ENCODE peak calls at places on chromosomes 6 and 20, in eight cellular contexts. One of them, this sample, is unnamed. For H3K27me3, the result is how much of the 10 kb centered on the place peaks cover.

GRCh38 chr6:62441182-62441581 is 155.2 kb upstream of the KHDRBS2 start:
- DNase-seq in ovary: no peak
- DNase-seq in GM12878: no peak
- DNase-seq in K562: no peak
- DNase-seq in suprapubic skin: no peak
- DNase-seq in stomach: no peak
- DNase-seq in SK-N-SH: no peak
- DNase-seq in H1: no peak
- DNase-seq in this sample: no peak

GRCh38 chr6:134240664-134241431 is 77.1 kb downstream of the SGK1 start:
- DNase-seq in K562: no peak
- DNase-seq in suprapubic skin: peak
- DNase-seq in ovary: no peak
- DNase-seq in SK-N-SH: no peak
- DNase-seq in stomach: peak
- DNase-seq in H1: no peak
- DNase-seq in GM12878: no peak
- DNase-seq in this sample: peak

GRCh38 chr6:29653452-29654038 is 3.3 kb upstream of the MOG start:
- DNase-seq in H1: no peak
- DNase-seq in K562: peak
- DNase-seq in stomach: peak
- DNase-seq in suprapubic skin: no peak
- DNase-seq in ovary: peak
- DNase-seq in SK-N-SH: peak
- DNase-seq in GM12878: no peak
- DNase-seq in this sample: peak

GRCh38 chr6:46380152-46380807 is 111.0 kb downstream of the RCAN2 start:
- DNase-seq in SK-N-SH: no peak
- DNase-seq in K562: no peak
- DNase-seq in stomach: no peak
- DNase-seq in GM12878: no peak
- DNase-seq in suprapubic skin: no peak
- DNase-seq in ovary: no peak
- DNase-seq in H1: no peak
- DNase-seq in this sample: no peak

GRCh38 chr6:134979142-134979541 is 29.2 kb upstream of the ALDH8A1 start:
- DNase-seq in SK-N-SH: no peak
- DNase-seq in stomach: no peak
- DNase-seq in K562: no peak
- DNase-seq in ovary: no peak
- DNase-seq in GM12878: peak
- DNase-seq in H1: no peak
- DNase-seq in suprapubic skin: no peak
- DNase-seq in this sample: no peak

GRCh38 chr6:41072836-41073202 is at the start of gene NFYA:
- DNase-seq in H1: peak
- DNase-seq in ovary: no peak
- DNase-seq in stomach: peak
- DNase-seq in K562: peak
- DNase-seq in SK-N-SH: peak
- DNase-seq in GM12878: no peak
- DNase-seq in suprapubic skin: no peak
- DNase-seq in this sample: peak

GRCh38 chr6:137304020-137304780 is 85.0 kb upstream of the IFNGR1 start:
- DNase-seq in suprapubic skin: no peak
- DNase-seq in SK-N-SH: no peak
- DNase-seq in K562: no peak
- DNase-seq in H1: no peak
- DNase-seq in stomach: no peak
- DNase-seq in GM12878: no peak
- DNase-seq in ovary: no peak
- DNase-seq in this sample: no peak

GRCh38 chr20:57429579-57430202 is 38.5 kb downstream of the RBM38 start:
- DNase-seq in stomach: no peak
- DNase-seq in K562: no peak
- DNase-seq in SK-N-SH: no peak
- DNase-seq in GM12878: no peak
- DNase-seq in H1: no peak
- DNase-seq in ovary: no peak
- DNase-seq in suprapubic skin: no peak
- DNase-seq in this sample: no peak

GRCh38 chr6:137106183-137106582 is 61.4 kb upstream of the IL20RA start:
- DNase-seq in GM12878: no peak
- DNase-seq in SK-N-SH: no peak
- DNase-seq in stomach: no peak
- DNase-seq in H1: no peak
- DNase-seq in suprapubic skin: no peak
- DNase-seq in K562: no peak
- DNase-seq in ovary: no peak
- DNase-seq in this sample: no peak

GRCh38 chr20:1848378-1848777 is 46.8 kb upstream of the SIRPA start:
- DNase-seq in suprapubic skin: no peak
- DNase-seq in K562: no peak
- DNase-seq in ovary: no peak
- DNase-seq in stomach: no peak
- DNase-seq in H1: no peak
- DNase-seq in SK-N-SH: no peak
- DNase-seq in GM12878: no peak
- DNase-seq in this sample: no peak
- TF ChIP-seq EP300 in suprapubic skin: no peak
- TF ChIP-seq EP300 in K562: no peak
- TF ChIP-seq EP300 in ovary: no peak
- TF ChIP-seq EP300 in stomach: no peak
- TF ChIP-seq EP300 in H1: no peak
- TF ChIP-seq EP300 in SK-N-SH: no peak
- TF ChIP-seq EP300 in GM12878: no peak
- TF ChIP-seq EP300 in this sample: no peak

DNA sequence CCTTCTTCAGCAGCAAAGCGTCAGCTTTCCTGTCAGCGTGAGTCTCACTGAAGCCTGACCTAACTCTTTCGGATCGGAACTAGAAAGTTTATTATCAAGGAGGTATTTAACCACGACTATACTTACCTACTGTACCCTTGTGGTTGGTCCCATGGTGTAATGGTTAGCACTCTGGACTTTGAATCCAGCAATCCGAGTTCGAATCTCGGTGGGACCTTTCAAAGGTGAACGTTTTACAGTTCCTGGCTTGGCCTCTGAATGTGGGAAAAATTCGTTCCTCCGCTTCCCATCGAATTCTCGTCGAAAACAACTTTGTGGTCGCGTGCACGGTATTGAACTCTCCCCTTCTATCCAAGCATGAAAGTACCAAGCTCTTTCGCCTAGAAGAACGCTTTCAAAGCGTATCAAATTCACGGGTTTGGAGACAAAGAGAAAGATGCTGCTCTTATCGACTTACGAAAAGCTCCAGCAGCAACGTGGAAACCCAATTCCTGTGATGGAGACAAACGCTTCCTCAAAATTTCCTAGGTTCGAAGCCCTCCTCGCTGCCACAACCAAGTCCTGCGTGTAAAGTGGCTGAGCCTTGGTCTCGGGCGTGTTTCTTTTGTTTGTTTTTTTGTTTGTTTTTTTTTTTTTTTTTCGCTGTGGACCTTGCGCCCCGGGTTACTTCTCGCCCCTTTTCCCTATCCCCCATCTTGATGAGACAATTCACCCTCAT is 63.7 kb downstream of the GPX5 start:
- DNase-seq in ovary: peak
- DNase-seq in SK-N-SH: peak
- DNase-seq in GM12878: peak
- DNase-seq in K562: no peak
- DNase-seq in suprapubic skin: no peak
- DNase-seq in stomach: no peak
- DNase-seq in H1: peak
- DNase-seq in this sample: peak
- H3K27me3 ChIP-seq in ovary: under half
- H3K27me3 ChIP-seq in SK-N-SH: under half
- H3K27me3 ChIP-seq in GM12878: under half
- H3K27me3 ChIP-seq in K562: under half
- H3K27me3 ChIP-seq in suprapubic skin: half or more
- H3K27me3 ChIP-seq in stomach: under half
- H3K27me3 ChIP-seq in H1: under half
- H3K27me3 ChIP-seq in this sample: half or more

DNA sequence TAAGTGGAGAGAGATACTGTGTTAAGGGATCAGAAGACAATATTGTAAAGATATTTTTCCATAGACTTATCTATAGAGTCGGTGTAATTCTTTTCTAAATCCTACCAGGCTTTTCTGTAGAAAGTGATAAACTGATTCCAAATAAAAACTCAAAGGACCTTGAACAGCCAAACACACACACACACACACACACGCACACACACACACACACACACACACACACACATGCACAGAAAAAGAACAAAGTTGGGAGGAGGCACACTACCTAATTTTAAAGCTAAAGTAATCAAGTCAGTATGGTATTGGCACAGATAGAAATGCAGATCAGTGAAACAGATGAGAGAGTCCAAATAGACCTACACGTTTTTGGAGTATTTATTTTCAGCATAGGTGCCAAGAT is 456.2 kb downstream of the CDC5L start:
- DNase-seq in suprapubic skin: no peak
- DNase-seq in H1: no peak
- DNase-seq in SK-N-SH: no peak
- DNase-seq in K562: no peak
- DNase-seq in stomach: no peak
- DNase-seq in GM12878: no peak
- DNase-seq in ovary: no peak
- DNase-seq in this sample: no peak
- TF ChIP-seq CTCF in suprapubic skin: no peak
- TF ChIP-seq CTCF in H1: no peak
- TF ChIP-seq CTCF in SK-N-SH: no peak
- TF ChIP-seq CTCF in K562: no peak
- TF ChIP-seq CTCF in stomach: no peak
- TF ChIP-seq CTCF in GM12878: no peak
- TF ChIP-seq CTCF in ovary: no peak
- TF ChIP-seq CTCF in this sample: no peak

GRCh38 chr6:156917213-156917612 is 140.0 kb downstream of the ARID1B start:
- DNase-seq in GM12878: no peak
- DNase-seq in K562: no peak
- DNase-seq in suprapubic skin: no peak
- DNase-seq in SK-N-SH: no peak
- DNase-seq in H1: no peak
- DNase-seq in ovary: no peak
- DNase-seq in stomach: no peak
- DNase-seq in this sample: no peak
- TF ChIP-seq EP300 in GM12878: no peak
- TF ChIP-seq EP300 in K562: no peak
- TF ChIP-seq EP300 in suprapubic skin: no peak
- TF ChIP-seq EP300 in SK-N-SH: no peak
- TF ChIP-seq EP300 in H1: no peak
- TF ChIP-seq EP300 in ovary: no peak
- TF ChIP-seq EP300 in stomach: no peak
- TF ChIP-seq EP300 in this sample: no peak

GRCh38 chr6:27591660-27592059 is 118.8 kb upstream of the ZNF184 start:
- DNase-seq in ovary: no peak
- DNase-seq in H1: peak
- DNase-seq in stomach: no peak
- DNase-seq in GM12878: no peak
- DNase-seq in SK-N-SH: no peak
- DNase-seq in suprapubic skin: no peak
- DNase-seq in K562: peak
- DNase-seq in this sample: no peak
- H3K27me3 ChIP-seq in ovary: under half
- H3K27me3 ChIP-seq in H1: under half
- H3K27me3 ChIP-seq in stomach: under half
- H3K27me3 ChIP-seq in GM12878: under half
- H3K27me3 ChIP-seq in SK-N-SH: under half
- H3K27me3 ChIP-seq in suprapubic skin: half or more
- H3K27me3 ChIP-seq in K562: under half
- H3K27me3 ChIP-seq in this sample: under half

GRCh38 chr6:123788319-123788718 is 15.3 kb upstream of the NKAIN2 start:
- DNase-seq in ovary: no peak
- DNase-seq in stomach: no peak
- DNase-seq in H1: no peak
- DNase-seq in GM12878: no peak
- DNase-seq in K562: no peak
- DNase-seq in suprapubic skin: no peak
- DNase-seq in SK-N-SH: no peak
- DNase-seq in this sample: no peak
- TF ChIP-seq CTCF in ovary: no peak
- TF ChIP-seq CTCF in stomach: no peak
- TF ChIP-seq CTCF in H1: no peak
- TF ChIP-seq CTCF in GM12878: no peak
- TF ChIP-seq CTCF in K562: no peak
- TF ChIP-seq CTCF in suprapubic skin: no peak
- TF ChIP-seq CTCF in SK-N-SH: no peak
- TF ChIP-seq CTCF in this sample: no peak

GRCh38 chr6:53725791-53726575 is 60.4 kb upstream of the KLHL31 start:
- DNase-seq in GM12878: no peak
- DNase-seq in ovary: peak
- DNase-seq in stomach: peak
- DNase-seq in suprapubic skin: peak
- DNase-seq in H1: peak
- DNase-seq in K562: peak
- DNase-seq in SK-N-SH: peak
- DNase-seq in this sample: peak
- TF ChIP-seq EP300 in GM12878: no peak
- TF ChIP-seq EP300 in ovary: no peak
- TF ChIP-seq EP300 in stomach: no peak
- TF ChIP-seq EP300 in suprapubic skin: no peak
- TF ChIP-seq EP300 in H1: no peak
- TF ChIP-seq EP300 in K562: no peak
- TF ChIP-seq EP300 in SK-N-SH: no peak
- TF ChIP-seq EP300 in this sample: no peak

GRCh38 chr20:39129523-39129922 is 167.4 kb downstream of the DHX35 start:
- DNase-seq in H1: no peak
- DNase-seq in GM12878: no peak
- DNase-seq in stomach: no peak
- DNase-seq in ovary: no peak
- DNase-seq in K562: no peak
- DNase-seq in SK-N-SH: no peak
- DNase-seq in suprapubic skin: no peak
- DNase-seq in this sample: no peak

GRCh38 chr20:39123161-39123560 is 161.0 kb downstream of the DHX35 start:
- DNase-seq in suprapubic skin: no peak
- DNase-seq in GM12878: no peak
- DNase-seq in K562: no peak
- DNase-seq in SK-N-SH: no peak
- DNase-seq in stomach: no peak
- DNase-seq in H1: no peak
- DNase-seq in ovary: no peak
- DNase-seq in this sample: no peak

DNA sequence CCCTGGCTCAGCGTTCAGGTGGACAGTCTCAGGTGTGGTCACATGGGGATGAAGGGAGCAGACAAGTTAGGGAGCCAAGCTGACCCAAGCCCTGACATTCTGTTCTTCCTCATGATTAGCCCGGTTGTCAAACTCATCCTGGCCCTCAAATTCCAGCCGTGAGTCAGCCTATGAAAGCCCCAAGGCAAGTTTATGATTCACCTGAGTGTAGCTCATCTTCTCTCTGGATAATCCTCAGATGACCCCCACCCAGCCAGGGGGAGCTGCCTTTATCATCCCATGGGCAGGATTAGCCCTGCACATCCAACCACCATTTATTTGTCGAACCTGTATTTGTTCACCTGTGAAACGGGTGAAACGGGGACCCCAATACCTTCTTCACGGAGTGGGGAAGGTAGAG is 161.9 kb downstream of the DHX35 start:
- DNase-seq in ovary: no peak
- DNase-seq in stomach: no peak
- DNase-seq in GM12878: no peak
- DNase-seq in K562: no peak
- DNase-seq in H1: no peak
- DNase-seq in suprapubic skin: no peak
- DNase-seq in SK-N-SH: no peak
- DNase-seq in this sample: no peak
- H3K27me3 ChIP-seq in ovary: under half
- H3K27me3 ChIP-seq in stomach: under half
- H3K27me3 ChIP-seq in GM12878: under half
- H3K27me3 ChIP-seq in K562: under half
- H3K27me3 ChIP-seq in H1: under half
- H3K27me3 ChIP-seq in suprapubic skin: under half
- H3K27me3 ChIP-seq in SK-N-SH: under half
- H3K27me3 ChIP-seq in this sample: under half